ENCODE peak calls at places on chromosome 9, in eight cellular contexts. One of them, this sample, is unnamed. For H3K9me3, the result is how much of the 10 kb centered on the place peaks cover.

GRCh38 chr9:72592501-72593403 is 71.3 kb downstream of the TMC1 start:
- DNase-seq in spleen: no peak
- DNase-seq in psoas muscle: no peak
- DNase-seq in ascending aorta: no peak
- DNase-seq in effector memory CD4-positive, alpha-beta T cell: no peak
- DNase-seq in tibial artery: no peak
- DNase-seq in CD4-positive, alpha-beta memory T cell: no peak
- DNase-seq in astrocyte: peak
- DNase-seq in this sample: no peak

GRCh38 chr9:105050296-105050695 is 122.3 kb upstream of the ABCA1 start:
- DNase-seq in spleen: no peak
- DNase-seq in psoas muscle: no peak
- DNase-seq in ascending aorta: no peak
- DNase-seq in effector memory CD4-positive, alpha-beta T cell: no peak
- DNase-seq in tibial artery: no peak
- DNase-seq in CD4-positive, alpha-beta memory T cell: no peak
- DNase-seq in astrocyte: peak
- DNase-seq in this sample: no peak

GRCh38 chr9:133227242-133227860 is 18.3 kb upstream of the OBP2B start:
- DNase-seq in spleen: peak
- DNase-seq in psoas muscle: no peak
- DNase-seq in ascending aorta: peak
- DNase-seq in effector memory CD4-positive, alpha-beta T cell: no peak
- DNase-seq in tibial artery: no peak
- DNase-seq in CD4-positive, alpha-beta memory T cell: no peak
- DNase-seq in astrocyte: no peak
- DNase-seq in this sample: no peak

GRCh38 chr9:69168709-69169217 is 5.3 kb upstream of the TJP2 start:
- DNase-seq in spleen: peak
- DNase-seq in psoas muscle: no peak
- DNase-seq in ascending aorta: no peak
- DNase-seq in effector memory CD4-positive, alpha-beta T cell: no peak
- DNase-seq in tibial artery: no peak
- DNase-seq in CD4-positive, alpha-beta memory T cell: peak
- DNase-seq in astrocyte: peak
- DNase-seq in this sample: peak

GRCh38 chr9:127252405-127253093 is 12.0 kb upstream of the GARNL3 start:
- DNase-seq in spleen: no peak
- DNase-seq in psoas muscle: no peak
- DNase-seq in ascending aorta: no peak
- DNase-seq in effector memory CD4-positive, alpha-beta T cell: no peak
- DNase-seq in tibial artery: no peak
- DNase-seq in CD4-positive, alpha-beta memory T cell: no peak
- DNase-seq in astrocyte: no peak
- DNase-seq in this sample: no peak

GRCh38 chr9:3972687-3973086 is 327.2 kb downstream of the GLIS3 start:
- DNase-seq in spleen: no peak
- DNase-seq in psoas muscle: no peak
- DNase-seq in ascending aorta: no peak
- DNase-seq in effector memory CD4-positive, alpha-beta T cell: no peak
- DNase-seq in tibial artery: no peak
- DNase-seq in CD4-positive, alpha-beta memory T cell: no peak
- DNase-seq in astrocyte: no peak
- DNase-seq in this sample: no peak

GRCh38 chr9:89597711-89598707 is 6.8 kb upstream of the GADD45G start:
- DNase-seq in spleen: no peak
- DNase-seq in psoas muscle: no peak
- DNase-seq in ascending aorta: peak
- DNase-seq in effector memory CD4-positive, alpha-beta T cell: peak
- DNase-seq in tibial artery: no peak
- DNase-seq in CD4-positive, alpha-beta memory T cell: peak
- DNase-seq in astrocyte: no peak
- DNase-seq in this sample: peak

GRCh38 chr9:71587576-71588362 is 180.5 kb downstream of the CEMIP2 start:
- DNase-seq in spleen: no peak
- DNase-seq in psoas muscle: no peak
- DNase-seq in ascending aorta: no peak
- DNase-seq in effector memory CD4-positive, alpha-beta T cell: no peak
- DNase-seq in tibial artery: no peak
- DNase-seq in CD4-positive, alpha-beta memory T cell: no peak
- DNase-seq in astrocyte: peak
- DNase-seq in this sample: no peak

GRCh38 chr9:89367281-89367680 is 49.0 kb downstream of the SECISBP2 start:
- DNase-seq in spleen: no peak
- DNase-seq in psoas muscle: no peak
- DNase-seq in ascending aorta: no peak
- DNase-seq in effector memory CD4-positive, alpha-beta T cell: no peak
- DNase-seq in tibial artery: peak
- DNase-seq in CD4-positive, alpha-beta memory T cell: no peak
- DNase-seq in astrocyte: no peak
- DNase-seq in this sample: no peak

GRCh38 chr9:99391937-99392574 is 170.0 kb downstream of the SEC61B start:
- DNase-seq in spleen: no peak
- DNase-seq in psoas muscle: no peak
- DNase-seq in ascending aorta: no peak
- DNase-seq in effector memory CD4-positive, alpha-beta T cell: no peak
- DNase-seq in tibial artery: no peak
- DNase-seq in CD4-positive, alpha-beta memory T cell: no peak
- DNase-seq in astrocyte: no peak
- DNase-seq in this sample: no peak

DNA sequence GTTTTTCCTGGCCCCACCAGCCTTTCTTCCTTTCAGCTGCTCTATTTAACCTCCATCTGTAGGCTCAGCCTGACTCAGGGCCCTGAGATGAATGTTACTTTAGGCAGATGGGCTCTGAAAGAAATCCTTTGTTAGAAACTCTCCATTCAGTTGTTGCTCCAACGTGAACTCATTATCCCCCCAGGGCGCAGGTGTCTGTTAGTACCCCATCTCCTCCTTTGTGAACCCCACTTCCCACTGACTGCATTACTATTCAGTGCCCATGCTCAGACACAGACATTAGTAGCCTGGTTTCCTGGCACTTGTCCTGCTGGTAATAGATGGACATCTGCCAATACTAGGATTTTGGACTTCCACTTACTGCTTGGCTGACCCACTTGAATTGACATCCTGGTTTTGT is 1271.6 kb downstream of the PTPRD start:
- DNase-seq in spleen: no peak
- DNase-seq in psoas muscle: no peak
- DNase-seq in ascending aorta: no peak
- DNase-seq in effector memory CD4-positive, alpha-beta T cell: no peak
- DNase-seq in tibial artery: no peak
- DNase-seq in CD4-positive, alpha-beta memory T cell: no peak
- DNase-seq in astrocyte: no peak
- DNase-seq in this sample: no peak
- H3K9me3 ChIP-seq in spleen: under half
- H3K9me3 ChIP-seq in psoas muscle: under half
- H3K9me3 ChIP-seq in ascending aorta: under half
- H3K9me3 ChIP-seq in effector memory CD4-positive, alpha-beta T cell: under half
- H3K9me3 ChIP-seq in tibial artery: under half
- H3K9me3 ChIP-seq in CD4-positive, alpha-beta memory T cell: under half
- H3K9me3 ChIP-seq in astrocyte: under half
- H3K9me3 ChIP-seq in this sample: under half

DNA sequence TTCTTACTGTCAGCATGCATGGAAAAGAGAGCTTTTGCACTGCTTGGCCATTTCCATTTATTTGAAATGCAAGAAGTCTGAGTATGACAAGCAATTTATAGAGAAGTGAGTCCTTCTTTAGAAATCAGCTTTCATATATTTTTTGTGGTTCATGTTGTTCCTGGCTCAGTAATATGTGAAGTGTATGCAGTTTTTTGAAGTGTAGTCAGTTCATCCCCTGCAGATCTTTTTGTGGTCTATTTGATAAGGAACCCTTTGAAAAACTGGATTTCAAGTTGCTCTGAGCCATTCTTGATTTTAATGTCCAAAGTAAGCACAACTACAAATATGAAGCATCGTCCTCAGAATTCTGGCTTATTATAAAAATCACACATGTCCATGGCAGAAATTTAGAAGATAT is 294.1 kb upstream of the SMC2 start:
- DNase-seq in spleen: no peak
- DNase-seq in psoas muscle: no peak
- DNase-seq in ascending aorta: no peak
- DNase-seq in effector memory CD4-positive, alpha-beta T cell: no peak
- DNase-seq in tibial artery: no peak
- DNase-seq in CD4-positive, alpha-beta memory T cell: no peak
- DNase-seq in astrocyte: no peak
- DNase-seq in this sample: no peak
- H3K9me3 ChIP-seq in spleen: under half
- H3K9me3 ChIP-seq in psoas muscle: under half
- H3K9me3 ChIP-seq in ascending aorta: under half
- H3K9me3 ChIP-seq in effector memory CD4-positive, alpha-beta T cell: under half
- H3K9me3 ChIP-seq in tibial artery: under half
- H3K9me3 ChIP-seq in CD4-positive, alpha-beta memory T cell: under half
- H3K9me3 ChIP-seq in astrocyte: under half
- H3K9me3 ChIP-seq in this sample: under half

GRCh38 chr9:97851450-97851883 is 1.6 kb upstream of the FOXE1 start:
- DNase-seq in spleen: no peak
- DNase-seq in psoas muscle: no peak
- DNase-seq in ascending aorta: no peak
- DNase-seq in effector memory CD4-positive, alpha-beta T cell: no peak
- DNase-seq in tibial artery: no peak
- DNase-seq in CD4-positive, alpha-beta memory T cell: no peak
- DNase-seq in astrocyte: no peak
- DNase-seq in this sample: no peak

GRCh38 chr9:97852399-97853055 is 499 bp upstream of the FOXE1 start:
- DNase-seq in spleen: no peak
- DNase-seq in psoas muscle: no peak
- DNase-seq in ascending aorta: no peak
- DNase-seq in effector memory CD4-positive, alpha-beta T cell: no peak
- DNase-seq in tibial artery: peak
- DNase-seq in CD4-positive, alpha-beta memory T cell: no peak
- DNase-seq in astrocyte: no peak
- DNase-seq in this sample: no peak

GRCh38 chr9:97853056-97853843 is at the start of gene FOXE1:
- DNase-seq in spleen: no peak
- DNase-seq in psoas muscle: no peak
- DNase-seq in ascending aorta: peak
- DNase-seq in effector memory CD4-positive, alpha-beta T cell: no peak
- DNase-seq in tibial artery: no peak
- DNase-seq in CD4-positive, alpha-beta memory T cell: no peak
- DNase-seq in astrocyte: no peak
- DNase-seq in this sample: no peak

GRCh38 chr9:97850746-97851449 is 2.1 kb upstream of the FOXE1 start:
- DNase-seq in spleen: no peak
- DNase-seq in psoas muscle: no peak
- DNase-seq in ascending aorta: no peak
- DNase-seq in effector memory CD4-positive, alpha-beta T cell: no peak
- DNase-seq in tibial artery: no peak
- DNase-seq in CD4-positive, alpha-beta memory T cell: no peak
- DNase-seq in astrocyte: no peak
- DNase-seq in this sample: no peak

GRCh38 chr9:97852001-97852398 is 1.0 kb upstream of the FOXE1 start:
- DNase-seq in spleen: no peak
- DNase-seq in psoas muscle: no peak
- DNase-seq in ascending aorta: no peak
- DNase-seq in effector memory CD4-positive, alpha-beta T cell: no peak
- DNase-seq in tibial artery: no peak
- DNase-seq in CD4-positive, alpha-beta memory T cell: no peak
- DNase-seq in astrocyte: no peak
- DNase-seq in this sample: no peak
- H3K9me3 ChIP-seq in spleen: under half
- H3K9me3 ChIP-seq in psoas muscle: under half
- H3K9me3 ChIP-seq in ascending aorta: under half
- H3K9me3 ChIP-seq in effector memory CD4-positive, alpha-beta T cell: under half
- H3K9me3 ChIP-seq in tibial artery: under half
- H3K9me3 ChIP-seq in CD4-positive, alpha-beta memory T cell: under half
- H3K9me3 ChIP-seq in astrocyte: under half
- H3K9me3 ChIP-seq in this sample: under half

DNA sequence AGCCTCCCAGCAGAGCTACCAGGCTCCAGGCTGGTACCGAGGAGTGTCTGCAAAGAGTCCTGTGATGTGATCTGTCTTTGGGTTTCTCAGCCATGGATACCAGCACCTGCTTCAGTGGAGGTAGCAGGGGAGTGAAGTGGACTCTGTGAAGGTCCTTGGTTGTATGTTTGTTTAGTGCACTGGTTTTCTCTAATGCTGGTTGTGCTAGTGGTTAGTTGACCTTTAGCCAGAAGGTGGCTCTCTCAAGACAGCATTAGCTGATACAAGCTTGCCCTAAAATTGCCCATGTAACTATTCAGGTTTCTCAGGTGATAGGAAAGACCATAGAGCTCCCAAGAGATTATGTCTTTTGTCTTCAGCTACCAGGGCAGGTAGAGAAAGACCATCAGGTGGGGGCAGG is 87.2 kb downstream of the MTAP start:
- DNase-seq in spleen: no peak
- DNase-seq in psoas muscle: no peak
- DNase-seq in ascending aorta: no peak
- DNase-seq in effector memory CD4-positive, alpha-beta T cell: no peak
- DNase-seq in tibial artery: no peak
- DNase-seq in CD4-positive, alpha-beta memory T cell: no peak
- DNase-seq in astrocyte: no peak
- DNase-seq in this sample: no peak
- H3K9me3 ChIP-seq in spleen: under half
- H3K9me3 ChIP-seq in psoas muscle: under half
- H3K9me3 ChIP-seq in ascending aorta: under half
- H3K9me3 ChIP-seq in effector memory CD4-positive, alpha-beta T cell: under half
- H3K9me3 ChIP-seq in tibial artery: under half
- H3K9me3 ChIP-seq in CD4-positive, alpha-beta memory T cell: under half
- H3K9me3 ChIP-seq in astrocyte: under half
- H3K9me3 ChIP-seq in this sample: under half

GRCh38 chr9:1522219-1522767 is 472.1 kb downstream of the DMRT2 start:
- DNase-seq in spleen: no peak
- DNase-seq in psoas muscle: no peak
- DNase-seq in ascending aorta: no peak
- DNase-seq in effector memory CD4-positive, alpha-beta T cell: no peak
- DNase-seq in tibial artery: no peak
- DNase-seq in CD4-positive, alpha-beta memory T cell: no peak
- DNase-seq in astrocyte: no peak
- DNase-seq in this sample: no peak

DNA sequence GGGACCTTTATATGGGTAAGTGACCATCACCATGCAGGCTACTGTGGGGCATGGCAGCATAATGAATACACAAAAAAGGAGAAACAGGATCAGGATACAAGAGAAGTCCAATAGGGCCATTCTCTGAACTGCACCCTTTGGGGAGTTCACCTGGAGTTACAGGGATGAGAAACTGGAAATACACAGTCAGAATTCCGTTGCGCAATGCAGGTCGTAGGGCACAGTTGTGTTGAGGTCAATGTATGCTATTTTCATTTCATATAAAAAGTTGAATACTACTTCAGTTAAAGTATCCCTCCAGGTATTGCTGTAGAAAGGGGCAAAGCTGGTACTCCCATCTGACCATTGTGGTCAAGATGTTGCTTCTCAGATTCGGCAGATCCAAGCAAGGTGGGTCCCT is 471.4 kb downstream of the DMRT2 start:
- DNase-seq in spleen: no peak
- DNase-seq in psoas muscle: no peak
- DNase-seq in ascending aorta: no peak
- DNase-seq in effector memory CD4-positive, alpha-beta T cell: no peak
- DNase-seq in tibial artery: no peak
- DNase-seq in CD4-positive, alpha-beta memory T cell: no peak
- DNase-seq in astrocyte: no peak
- DNase-seq in this sample: no peak
- H3K9me3 ChIP-seq in spleen: under half
- H3K9me3 ChIP-seq in psoas muscle: under half
- H3K9me3 ChIP-seq in ascending aorta: under half
- H3K9me3 ChIP-seq in effector memory CD4-positive, alpha-beta T cell: under half
- H3K9me3 ChIP-seq in tibial artery: under half
- H3K9me3 ChIP-seq in CD4-positive, alpha-beta memory T cell: under half
- H3K9me3 ChIP-seq in astrocyte: under half
- H3K9me3 ChIP-seq in this sample: under half

This sample was measured in T-helper 17 cell.